ENCODE peak calls at places on chromosome 2, in four cellular contexts. I, J, V and B are unnamed samples.

GRCh38 chr2:38284971-38285370 is 92.1 kb downstream of the ATL2 start:
- DNase-seq in J (no peak), V (no peak), I (no peak), B (no peak)

GRCh38 chr2:139031722-139032121 is 251.5 kb upstream of the NXPH2 start:
- DNase-seq in J (no peak), V (peak; percentile 36), I (peak; percentile 5), B (no peak)

GRCh38 chr2:151302879-151303278 is 13.4 kb upstream of the NMI start:
- DNase-seq in V (peak; percentile 30), I (peak; percentile 86), J (no peak), B (peak; percentile 92)

GRCh38 chr2:175366814-175367213 is 185.3 kb upstream of the ATP5MC3 start:
- DNase-seq in V (peak; percentile 24), J (no peak), I (peak; percentile 8), B (peak; percentile 75)

GRCh38 chr2:41621578-41621977 is 426.2 kb upstream of the PKDCC start:
- DNase-seq in J (no peak), I (no peak), V (no peak), B (no peak)

GRCh38 chr2:196660264-196660663 is 20.7 kb downstream of the CCDC150 start:
- DNase-seq in V (peak; percentile 12), I (peak; percentile 16), J (no peak), B (peak; percentile 69)

GRCh38 chr2:13010283-13010682 is 293.5 kb downstream of the TRIB2 start:
- DNase-seq in J (no peak), I (no peak), V (no peak), B (no peak)

GRCh38 chr2:96205238-96205637 is 3.4 kb downstream of the STARD7 start:
- DNase-seq in V (peak; percentile 34), J (no peak), I (peak; percentile 14), B (peak; percentile 67)

GRCh38 chr2:139963863-139964355 is 1183.7 kb upstream of the NXPH2 start:
- DNase-seq in V (no peak), I (no peak), J (no peak), B (no peak)

GRCh38 chr2:45724329-45724728 is 72.9 kb downstream of the PRKCE start:
- DNase-seq in J (no peak), V (no peak), I (no peak), B (no peak)

GRCh38 chr2:45720210-45720609 is 68.7 kb downstream of the PRKCE start:
- DNase-seq in J (no peak), V (no peak), I (no peak), B (no peak)

GRCh38 chr2:45723857-45724256 is 72.4 kb downstream of the PRKCE start:
- DNase-seq in I (no peak), J (no peak), V (no peak), B (no peak)

GRCh38 chr2:45722477-45722876 is 71.0 kb downstream of the PRKCE start:
- DNase-seq in I (no peak), J (no peak), V (no peak), B (no peak)

GRCh38 chr2:45721150-45721549 is 69.7 kb downstream of the PRKCE start:
- DNase-seq in V (no peak), I (no peak), J (no peak), B (no peak)
- H3K4me1 ChIP-seq in V (no peaks in the 10 kb centered on the region), I (peaks cover 3% of the 10 kb centered on the region), J (no peaks in the 10 kb centered on the region), B (peaks cover 10% of the 10 kb centered on the region)

GRCh38 chr2:205967391-205968075 is 118.4 kb downstream of the INO80D start:
- DNase-seq in V (no peak), I (no peak), J (no peak), B (peak; percentile 25)
- H3K4me3 ChIP-seq in V (no peak overlapping the region), I (no peak overlapping the region), J (no peak overlapping the region), B (no peak overlapping the region)

GRCh38 chr2:16653799-16654198 is 11.8 kb downstream of the CYRIA start:
- DNase-seq in J (no peak), V (no peak), I (no peak), B (no peak)

GRCh38 chr2:16654775-16655456 is 10.7 kb downstream of the CYRIA start:
- DNase-seq in V (no peak), I (no peak), J (no peak), B (no peak)

GRCh38 chr2:16653083-16653375 is 12.6 kb downstream of the CYRIA start:
- DNase-seq in V (peak; percentile 40), I (no peak), J (no peak), B (no peak)

GRCh38 chr2:16650287-16651249 is 15.1 kb downstream of the CYRIA start:
- DNase-seq in V (peak; percentile 32), I (peak; percentile 76), J (no peak), B (peak; percentile 79)

GRCh38 chr2:16652296-16653082 is 13.1 kb downstream of the CYRIA start:
- DNase-seq in V (no peak), J (no peak), I (peak; percentile 33), B (no peak)
- H3K4me1 ChIP-seq in V (peaks cover 31% of the 10 kb centered on the region), J (peaks cover 23% of the 10 kb centered on the region), I (peaks cover 35% of the 10 kb centered on the region), B (peaks cover 15% of the 10 kb centered on the region)

GRCh38 chr2:158970522-158970855 is 2.0 kb downstream of the TANC1 start:
- DNase-seq in V (no peak), I (no peak), J (no peak), B (no peak)

GRCh38 chr2:158968396-158969161 is at the start of gene TANC1:
- DNase-seq in J (peak; percentile 93), V (peak; percentile 93), I (peak; percentile 85), B (peak; percentile 98)

GRCh38 chr2:158967731-158968395 is 577 bp upstream of the TANC1 start:
- DNase-seq in V (peak; percentile 53), I (peak; percentile 62), J (peak; percentile 52), B (peak; percentile 80)

GRCh38 chr2:158969162-158969716 is 799 bp downstream of the TANC1 start:
- DNase-seq in V (no peak), J (no peak), I (no peak), B (peak; percentile 34)

GRCh38 chr2:158969717-158970521 is 1.5 kb downstream of the TANC1 start:
- DNase-seq in J (peak; percentile 58), V (peak; percentile 46), I (peak; percentile 25), B (peak; percentile 58)
- H3K4me3 ChIP-seq in J (peak overlapping the region; percentile 80), V (peak overlapping the region; percentile 85), I (peak overlapping the region; percentile 88), B (peak overlapping the region; percentile 80)

DNA sequence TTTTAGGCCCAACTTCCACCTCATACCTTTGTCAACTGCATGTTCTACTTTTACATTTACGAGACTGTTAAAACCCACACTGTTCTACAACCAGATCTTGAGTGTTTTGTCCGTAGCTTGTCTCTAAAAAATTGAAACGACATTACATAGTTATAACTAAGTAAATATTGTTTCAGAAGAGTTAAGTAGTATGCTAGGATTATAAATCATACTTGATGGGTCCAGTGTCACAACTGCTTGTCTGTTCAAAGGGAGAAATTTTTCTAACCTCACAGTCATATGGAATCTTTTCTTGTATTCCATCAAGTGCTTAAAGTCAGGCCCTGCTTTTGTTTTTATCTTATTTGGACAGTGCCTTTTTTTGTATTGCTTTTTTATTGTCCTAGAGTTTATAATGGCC is 4.3 kb downstream of the GMCL1 start:
- DNase-seq in V (no peak), J (no peak), I (no peak), B (no peak)
- H3K4me1 ChIP-seq in V (peaks cover 4% of the 10 kb centered on the region), J (no peaks in the 10 kb centered on the region), I (peaks cover 13% of the 10 kb centered on the region), B (peaks cover 16% of the 10 kb centered on the region)

GRCh38 chr2:183093857-183094657 is 15.5 kb downstream of the DUSP19 start:
- DNase-seq in J (no peak), V (peak; percentile 8), I (peak; percentile 45), B (peak; percentile 72)
- H3K4me3 ChIP-seq in J (no peak overlapping the region), V (no peak overlapping the region), I (no peak overlapping the region), B (no peak overlapping the region)

DNA sequence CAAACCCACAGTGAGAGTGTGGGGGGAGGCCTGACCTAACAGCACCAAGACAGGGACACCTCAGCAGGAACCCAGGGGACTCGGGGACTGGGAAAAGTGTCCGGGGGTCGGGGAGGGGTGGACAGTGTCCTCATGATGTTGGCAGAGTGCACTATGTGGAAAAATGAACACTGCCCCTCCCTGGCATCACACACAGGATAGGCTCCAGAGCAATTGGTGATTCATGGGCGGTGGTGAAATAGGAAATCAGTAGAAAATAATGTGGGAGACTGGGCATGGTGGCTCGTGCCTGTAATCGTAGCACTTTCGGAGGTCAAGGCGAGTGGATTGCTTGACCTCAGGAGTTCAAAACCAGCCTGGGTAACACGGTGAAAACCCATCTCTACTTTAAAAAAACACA is 3.6 kb upstream of the ANO7 start:
- DNase-seq in I (no peak), V (no peak), J (no peak), B (peak; percentile 53)
- H3K4me1 ChIP-seq in I (no peaks in the 10 kb centered on the region), V (no peaks in the 10 kb centered on the region), J (no peaks in the 10 kb centered on the region), B (peaks cover 6% of the 10 kb centered on the region)

GRCh38 chr2:134411279-134411827 is 157.5 kb downstream of the MGAT5 start:
- DNase-seq in I (no peak), J (no peak), V (no peak), B (no peak)
- H3K4me3 ChIP-seq in I (no peak overlapping the region), J (no peak overlapping the region), V (no peak overlapping the region), B (no peak overlapping the region)

GRCh38 chr2:10240911-10241610 is 61.6 kb upstream of the HPCAL1 start:
- DNase-seq in I (no peak), V (no peak), J (peak; percentile 37), B (no peak)

GRCh38 chr2:10240161-10240681 is 62.5 kb upstream of the HPCAL1 start:
- DNase-seq in J (peak; percentile 45), I (no peak), V (no peak), B (no peak)

GRCh38 chr2:10242451-10242850 is 60.3 kb upstream of the HPCAL1 start:
- DNase-seq in J (no peak), I (no peak), V (no peak), B (no peak)

GRCh38 chr2:10242998-10243925 is 59.4 kb upstream of the HPCAL1 start:
- DNase-seq in J (no peak), I (no peak), V (no peak), B (no peak)

DNA sequence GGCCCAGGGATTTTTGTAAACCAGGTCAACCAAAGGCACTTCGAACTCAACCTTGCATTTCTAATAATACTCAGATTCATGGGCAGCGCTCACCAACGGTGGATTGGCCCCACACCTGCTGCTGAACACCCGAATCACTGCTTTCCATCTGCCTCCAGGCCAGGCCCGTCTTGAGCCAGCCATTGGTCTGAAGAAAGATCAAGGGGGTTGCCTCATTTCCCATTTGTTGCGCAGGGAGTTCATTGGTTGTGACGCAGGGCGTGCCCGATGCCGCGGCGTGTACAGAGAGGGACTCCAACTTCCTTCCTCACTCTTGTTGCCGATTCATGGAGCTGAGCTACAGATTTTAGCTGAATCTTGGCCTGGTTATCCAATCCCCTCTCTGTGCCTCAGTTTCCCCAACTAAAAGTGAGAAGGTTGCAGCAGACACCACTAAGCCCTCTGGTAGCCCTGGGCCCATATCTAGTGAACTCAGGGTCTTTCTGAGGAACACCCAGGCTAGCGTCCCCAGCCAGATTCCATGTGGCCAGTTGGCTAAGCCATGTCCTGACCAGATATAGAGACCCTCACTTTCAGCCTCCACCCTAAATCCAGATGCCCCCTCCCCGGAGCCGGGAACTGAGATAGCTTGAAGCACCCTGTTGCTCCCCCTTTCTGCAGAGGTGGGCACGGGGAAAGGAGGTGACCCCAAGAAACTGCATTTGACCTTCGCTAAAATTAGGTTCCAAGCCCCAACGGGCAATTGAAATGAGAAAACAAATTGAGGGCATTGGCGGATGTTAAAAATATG is 60.9 kb upstream of the HPCAL1 start:
- DNase-seq in J (no peak), I (no peak), V (no peak), B (no peak)
- H3K4me1 ChIP-seq in J (no peaks in the 10 kb centered on the region), I (no peaks in the 10 kb centered on the region), V (no peaks in the 10 kb centered on the region), B (no peaks in the 10 kb centered on the region)